ENCODE peak calls at places on chromosomes 6 and 20, in five cellular contexts. N is spleen, G is A549, P is IMR-90, A is body of pancreas. D is an unnamed sample.

GRCh38 chr20:63296411-63297299 is 3.7 kb downstream of the COL20A1 start:
- DNase-seq in N (no peak), A (no peak), G (no peak), P (no peak), D (no peak)

GRCh38 chr20:12969071-12969669 is 39.6 kb upstream of the SPTLC3 start:
- DNase-seq in P (no peak), N (no peak), A (no peak), G (no peak), D (no peak)

GRCh38 chr6:33843696-33844121 is 39.9 kb upstream of the MLN start:
- DNase-seq in N (no peak), G (no peak), P (no peak), A (no peak), D (no peak)

GRCh38 chr6:14372738-14373484 is 255.3 kb downstream of the CD83 start:
- DNase-seq in A (no peak), N (no peak), G (no peak), P (no peak), D (no peak)

GRCh38 chr20:41275181-41275793 is 42.2 kb downstream of the ZHX3 start:
- DNase-seq in N (no peak), G (no peak), P (peak), A (peak), D (no peak)

GRCh38 chr6:33613146-33613793 is 7.9 kb upstream of the ITPR3 start:
- DNase-seq in A (no peak), G (no peak), P (peak), N (no peak), D (no peak)

GRCh38 chr6:7624781-7625710 is 35.0 kb downstream of the SNRNP48 start:
- DNase-seq in A (no peak), G (no peak), N (no peak), P (no peak), D (no peak)

GRCh38 chr6:157667211-157668033 is 155.6 kb upstream of the SNX9 start:
- DNase-seq in A (peak), N (peak), P (peak), G (peak), D (peak)

GRCh38 chr20:43941476-43942212 is 27.0 kb downstream of the TOX2 start:
- DNase-seq in N (no peak), P (peak), A (peak), G (peak), D (no peak)

GRCh38 chr6:33197431-33198048 is 2.9 kb downstream of the RXRB start:
- DNase-seq in N (peak), A (peak), P (peak), G (peak), D (peak)

GRCh38 chr6:136446579-136447182 is 103.5 kb downstream of the MAP7 start:
- DNase-seq in P (peak), A (no peak), G (no peak), N (no peak), D (no peak)

GRCh38 chr6:43807228-43808061 is 37.4 kb downstream of the VEGFA start:
- DNase-seq in P (peak), A (peak), G (no peak), N (no peak), D (no peak)

GRCh38 chr20:5696011-5696559 is 54.1 kb upstream of the SHLD1 start:
- DNase-seq in G (peak), A (no peak), N (no peak), P (peak), D (peak)

GRCh38 chr6:166259296-166259977 is 48.8 kb downstream of the PRR18 start:
- DNase-seq in A (peak), G (no peak), N (peak), P (no peak), D (no peak)

GRCh38 chr6:18245642-18246041 is 18.7 kb downstream of the DEK start:
- DNase-seq in G (no peak), P (no peak), A (no peak), N (no peak), D (no peak)

GRCh38 chr20:50624351-50625016 is 66.9 kb downstream of the RIPOR3 start:
- DNase-seq in G (no peak), A (peak), P (no peak), N (no peak), D (no peak)

GRCh38 chr20:4916991-4917881 is 84.1 kb downstream of the SLC23A2 start:
- DNase-seq in P (peak), A (no peak), N (no peak), G (no peak), D (peak)

DNA sequence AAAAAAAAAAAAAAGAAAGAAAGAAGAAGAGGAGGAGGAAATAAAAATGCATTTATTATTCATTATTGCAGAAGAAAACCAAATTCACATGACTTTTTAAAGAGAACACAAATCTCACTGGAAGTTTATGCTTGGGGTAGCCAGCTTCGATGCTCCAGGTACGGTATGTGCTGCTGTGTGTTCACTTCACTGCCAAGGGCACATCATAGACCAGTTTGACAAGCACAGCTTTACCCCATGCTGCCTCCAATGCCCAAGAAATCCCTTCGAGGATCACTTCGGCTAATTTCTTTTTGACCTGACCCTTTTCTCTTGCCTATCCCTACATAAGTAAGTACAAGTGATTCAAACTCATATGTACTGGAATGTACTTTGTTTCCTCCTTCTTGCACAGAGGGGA is 41.9 kb upstream of the RBM24 start:
- DNase-seq in N (no peak), G (no peak), P (no peak), A (no peak), D (no peak)
- TF ChIP-seq POLR2A in N (no peak), G (no peak), P (no peak), A (no peak), D (no peak)

GRCh38 chr20:8875586-8875985 is 193.3 kb upstream of the PLCB4 start:
- DNase-seq in P (no peak), N (no peak), G (no peak), A (no peak), D (no peak)

GRCh38 chr20:8879669-8880068 is 189.2 kb upstream of the PLCB4 start:
- DNase-seq in P (no peak), G (no peak), N (no peak), A (no peak), D (no peak)

GRCh38 chr20:8876381-8876780 is 192.5 kb upstream of the PLCB4 start:
- DNase-seq in N (no peak), P (no peak), A (no peak), G (no peak), D (no peak)

GRCh38 chr20:8877294-8877693 is 191.6 kb upstream of the PLCB4 start:
- DNase-seq in G (no peak), P (no peak), N (no peak), A (no peak), D (no peak)

DNA sequence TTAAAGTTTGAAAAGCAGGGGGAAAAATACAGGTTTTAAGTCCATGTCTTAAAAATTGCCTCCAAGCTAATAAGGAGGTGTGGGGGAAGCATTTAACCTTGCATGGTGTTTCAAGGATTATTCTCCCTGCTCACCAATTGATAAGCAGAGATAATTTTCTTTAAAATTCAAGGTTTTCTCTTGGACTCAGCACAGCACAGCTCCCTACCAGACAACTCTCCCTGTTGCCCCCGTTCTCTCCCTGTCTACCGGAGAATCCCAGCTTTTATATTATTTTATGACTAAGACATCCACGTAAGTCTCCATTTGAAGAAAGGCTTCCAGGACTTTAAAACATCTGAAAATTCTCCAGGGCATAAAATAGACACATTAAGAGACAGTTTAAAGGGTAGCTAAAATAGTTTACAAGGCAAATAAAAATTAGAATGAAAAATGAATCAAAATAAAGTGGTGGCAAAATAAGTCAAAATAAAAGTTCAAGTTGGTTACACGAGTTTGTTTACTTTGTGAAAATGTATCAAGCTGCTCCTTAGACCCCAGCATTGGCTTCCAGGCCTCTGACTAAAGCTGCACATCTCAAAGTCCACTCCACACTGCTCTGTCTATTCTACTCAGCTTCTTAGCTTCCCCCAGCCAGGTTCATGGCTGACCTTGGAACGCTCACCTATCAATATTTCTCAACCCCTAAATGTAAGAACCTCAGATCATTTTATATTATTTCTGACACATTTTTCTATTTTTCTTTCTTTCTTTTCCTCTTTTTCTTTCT is 188.6 kb upstream of the PLCB4 start:
- DNase-seq in N (no peak), P (no peak), G (no peak), A (no peak), D (no peak)
- TF ChIP-seq POLR2A in N (no peak), P (no peak), G (no peak), A (no peak), D (no peak)

GRCh38 chr20:33552519-33552918 is 62.6 kb downstream of the CBFA2T2 start:
- DNase-seq in P (no peak), A (no peak), N (no peak), G (no peak), D (no peak)

GRCh38 chr20:33551778-33552177 is 61.9 kb downstream of the CBFA2T2 start:
- DNase-seq in P (peak), G (no peak), N (no peak), A (no peak), D (no peak)

GRCh38 chr20:33555755-33556154 is 65.9 kb downstream of the CBFA2T2 start:
- DNase-seq in N (no peak), G (no peak), A (no peak), P (no peak), D (no peak)

GRCh38 chr20:33556237-33556636 is 66.3 kb downstream of the CBFA2T2 start:
- DNase-seq in A (no peak), G (no peak), N (no peak), P (no peak), D (no peak)

GRCh38 chr20:33554914-33555420 is 65.1 kb downstream of the CBFA2T2 start:
- DNase-seq in P (peak), G (peak), N (no peak), A (peak), D (peak)
- TF ChIP-seq POLR2A in P (peak), G (no peak), N (no peak), A (peak), D (no peak)

GRCh38 chr20:34516038-34516873 is at the start of gene DYNLRB1:
- DNase-seq in N (peak), G (peak), A (peak), P (peak), D (peak)
- TF ChIP-seq POLR2A in N (no peak), G (peak), A (peak), P (peak), D (peak)

GRCh38 chr20:10553326-10553984 is 118.3 kb downstream of the SLX4IP start:
- DNase-seq in P (peak), A (peak), N (no peak), G (peak), D (no peak)
- TF ChIP-seq POLR2A in P (peak), A (no peak), N (no peak), G (no peak), D (no peak)

DNA sequence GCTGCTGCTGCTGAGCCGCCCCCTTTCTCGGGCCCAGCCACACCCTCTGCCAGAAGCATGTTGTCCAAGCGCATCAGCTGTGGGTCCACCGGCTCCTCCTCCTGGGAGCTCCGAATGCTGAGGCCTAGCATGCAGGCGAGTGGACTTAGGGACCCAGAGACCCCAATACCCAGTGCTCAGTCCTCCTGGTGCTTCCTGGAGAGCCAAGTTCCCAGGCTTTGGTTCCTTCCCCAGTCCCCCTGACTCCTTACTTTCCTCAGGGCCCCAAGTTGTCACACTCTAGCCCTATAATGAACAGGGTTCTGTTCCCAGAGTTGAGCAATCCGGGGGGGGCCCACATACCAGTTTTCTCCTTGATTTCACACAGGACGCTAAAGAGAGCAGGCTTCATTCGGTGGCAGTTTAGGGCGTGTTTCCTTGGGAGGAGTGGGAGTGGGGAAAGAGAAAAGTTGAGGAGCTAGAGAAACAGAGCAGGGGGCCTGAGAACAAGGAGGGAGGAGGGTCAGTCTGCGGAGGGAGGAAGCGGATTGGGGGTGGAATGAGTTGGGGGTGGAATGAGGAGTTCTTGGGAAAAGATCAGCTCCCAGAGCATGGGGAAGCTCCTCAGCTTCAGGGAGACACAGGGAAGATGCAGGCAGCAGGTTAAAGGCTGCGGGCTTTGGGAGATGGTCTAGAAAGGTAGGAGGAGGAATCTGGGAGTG is 1.5 kb downstream of the PBX2 start:
- DNase-seq in G (no peak), P (peak), A (no peak), N (no peak), D (no peak)
- TF ChIP-seq POLR2A in G (no peak), P (no peak), A (no peak), N (no peak), D (no peak)

GRCh38 chr6:2937627-2938003 is 33.8 kb downstream of the SERPINB6 start:
- DNase-seq in G (no peak), A (no peak), P (no peak), N (no peak), D (no peak)
- TF ChIP-seq POLR2A in G (no peak), A (no peak), P (no peak), N (no peak), D (no peak)

DNA sequence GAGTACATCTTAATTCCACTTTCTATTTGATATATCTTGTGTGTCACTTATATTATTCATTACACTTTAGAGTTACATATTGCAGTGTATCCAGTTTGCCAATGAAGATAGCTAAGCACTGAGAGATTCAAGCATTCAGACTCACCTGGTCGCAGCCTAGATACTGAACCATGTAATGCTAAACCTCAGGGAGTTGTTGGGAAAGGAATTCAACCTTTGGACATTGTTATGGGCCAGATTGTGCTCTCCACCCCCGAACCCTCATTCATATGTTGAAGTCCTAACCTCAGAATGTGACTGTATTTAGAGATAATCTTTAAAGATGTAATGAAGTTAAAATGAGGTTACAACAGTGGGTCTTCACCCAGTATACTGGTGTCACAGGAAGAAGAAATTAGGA is 13.8 kb upstream of the KIF16B start:
- DNase-seq in P (no peak), N (no peak), G (no peak), A (no peak), D (no peak)
- TF ChIP-seq POLR2A in P (no peak), N (no peak), G (no peak), A (no peak), D (no peak)

GRCh38 chr6:134959603-134960002 is 9.7 kb upstream of the ALDH8A1 start:
- DNase-seq in P (no peak), A (no peak), G (no peak), N (no peak), D (no peak)
- TF ChIP-seq POLR2A in P (no peak), A (no peak), G (no peak), N (no peak), D (no peak)